ENCODE peak calls at places on chromosomes 5 and 9, in seven cellular contexts. E is neuronal stem cell, U is IMR-90, F is mesendoderm, H is H9, L is trophoblast cell, O is mesenchymal stem cell. C is an unnamed sample.

GRCh38 chr5:149320791-149321330 is 24.4 kb upstream of the GRPEL2 start:
- DNase-seq in E (peak; percentile 18), U (peak; percentile 94), F (peak; percentile 87), H (peak; percentile 55), L (peak; percentile 49), O (peak; percentile 95), C (no peak)

GRCh38 chr5:148998174-148998797 is 64.6 kb downstream of the SH3TC2 start:
- DNase-seq in E (peak; percentile 20), U (peak; percentile 75), F (peak; percentile 79), H (no peak), L (peak; percentile 91), O (peak; percentile 74), C (no peak)

GRCh38 chr9:27625751-27626628 is 52.7 kb upstream of the C9orf72 start:
- DNase-seq in E (no peak), U (no peak), F (no peak), H (no peak), L (no peak), O (no peak), C (no peak)

GRCh38 chr9:92035687-92036410 is 79.4 kb downstream of the SPTLC1 start:
- DNase-seq in E (no peak), U (peak; percentile 94), F (no peak), H (no peak), L (no peak), O (peak; percentile 94), C (no peak)

GRCh38 chr9:123816817-123817472 is 113.0 kb downstream of the DENND1A start:
- DNase-seq in E (no peak), U (no peak), F (peak; percentile 28), H (no peak), L (no peak), O (no peak), C (no peak)

GRCh38 chr5:154227090-154227489 is 36.6 kb downstream of the GALNT10 start:
- DNase-seq in E (no peak), U (no peak), F (no peak), H (no peak), L (no peak), O (no peak), C (no peak)

GRCh38 chr9:94772654-94773303 is 46.3 kb downstream of the AOPEP start:
- DNase-seq in E (no peak), U (peak; percentile 86), F (no peak), H (no peak), L (no peak), O (peak; percentile 64), C (no peak)

GRCh38 chr5:102537011-102537410 is 38.2 kb upstream of the SLCO6A1 start:
- DNase-seq in E (no peak), U (no peak), F (peak; percentile 25), H (no peak), L (no peak), O (no peak), C (no peak)

GRCh38 chr5:135251099-135251498 is 147.9 kb downstream of the MACROH2A1 start:
- DNase-seq in E (peak; percentile 30), U (no peak), F (no peak), H (peak; percentile 10), L (no peak), O (no peak), C (peak; percentile 16)

GRCh38 chr5:42689391-42689790 is 67.2 kb upstream of the CCDC152 start:
- DNase-seq in E (no peak), U (no peak), F (no peak), H (no peak), L (peak; percentile 91), O (no peak), C (no peak)

GRCh38 chr5:173001229-173001841 is 17.8 kb downstream of the ATP6V0E1 start:
- DNase-seq in E (no peak), U (no peak), F (no peak), H (no peak), L (no peak), O (no peak), C (no peak)

DNA sequence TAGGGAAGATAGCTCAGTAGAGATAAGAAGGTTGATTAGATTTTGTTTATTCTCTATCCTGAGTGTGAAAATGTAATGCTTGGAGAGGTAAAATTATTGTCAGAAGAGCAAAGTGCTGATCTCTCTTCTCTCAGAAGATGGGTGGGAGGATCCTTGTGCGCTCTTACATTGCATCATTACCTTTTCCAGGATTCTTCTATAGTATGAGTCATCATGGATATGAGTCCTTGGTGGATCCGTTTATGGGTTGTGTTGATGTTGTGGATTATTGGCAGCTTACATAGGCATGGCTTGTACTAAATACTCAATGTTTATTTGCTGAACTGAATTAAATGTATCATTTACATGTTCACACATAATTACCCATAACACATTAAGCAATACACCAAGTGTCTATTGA is 88.2 kb downstream of the ANXA1 start:
- DNase-seq in E (no peak), U (no peak), F (no peak), H (no peak), L (no peak), O (peak; percentile 70), C (no peak)
- H3K18ac ChIP-seq in E (no peak overlapping the region), U (no peak overlapping the region), F (no peak overlapping the region), H (no peak overlapping the region), L (no peak overlapping the region), O (no peak overlapping the region), C (no peak overlapping the region)

GRCh38 chr9:87020169-87020935 is 73.0 kb upstream of the GAS1 start:
- DNase-seq in E (no peak), U (no peak), F (no peak), H (no peak), L (no peak), O (no peak), C (no peak)
- H3K18ac ChIP-seq in E (no peak overlapping the region), U (no peak overlapping the region), F (no peak overlapping the region), H (no peak overlapping the region), L (no peak overlapping the region), O (no peak overlapping the region), C (no peak overlapping the region)

GRCh38 chr9:133204335-133204992 is 4.6 kb downstream of the OBP2B start:
- DNase-seq in E (no peak), U (no peak), F (no peak), H (peak; percentile 20), L (no peak), O (no peak), C (no peak)

GRCh38 chr9:133204993-133205336 is 4.1 kb downstream of the OBP2B start:
- DNase-seq in E (no peak), U (no peak), F (no peak), H (no peak), L (no peak), O (no peak), C (no peak)

GRCh38 chr9:133205996-133206931 is 2.8 kb downstream of the OBP2B start:
- DNase-seq in E (no peak), U (no peak), F (no peak), H (peak; percentile 25), L (no peak), O (no peak), C (no peak)

GRCh38 chr9:133207540-133208170 is 1.4 kb downstream of the OBP2B start:
- DNase-seq in E (no peak), U (no peak), F (no peak), H (no peak), L (no peak), O (no peak), C (no peak)

GRCh38 chr9:133207021-133207531 is 2.0 kb downstream of the OBP2B start:
- DNase-seq in E (no peak), U (no peak), F (no peak), H (peak; percentile 21), L (no peak), O (no peak), C (no peak)
- H3K18ac ChIP-seq in E (peak overlapping the region; percentile 27), U (no peak overlapping the region), F (no peak overlapping the region), H (no peak overlapping the region), L (no peak overlapping the region), O (no peak overlapping the region), C (no peak overlapping the region)

DNA sequence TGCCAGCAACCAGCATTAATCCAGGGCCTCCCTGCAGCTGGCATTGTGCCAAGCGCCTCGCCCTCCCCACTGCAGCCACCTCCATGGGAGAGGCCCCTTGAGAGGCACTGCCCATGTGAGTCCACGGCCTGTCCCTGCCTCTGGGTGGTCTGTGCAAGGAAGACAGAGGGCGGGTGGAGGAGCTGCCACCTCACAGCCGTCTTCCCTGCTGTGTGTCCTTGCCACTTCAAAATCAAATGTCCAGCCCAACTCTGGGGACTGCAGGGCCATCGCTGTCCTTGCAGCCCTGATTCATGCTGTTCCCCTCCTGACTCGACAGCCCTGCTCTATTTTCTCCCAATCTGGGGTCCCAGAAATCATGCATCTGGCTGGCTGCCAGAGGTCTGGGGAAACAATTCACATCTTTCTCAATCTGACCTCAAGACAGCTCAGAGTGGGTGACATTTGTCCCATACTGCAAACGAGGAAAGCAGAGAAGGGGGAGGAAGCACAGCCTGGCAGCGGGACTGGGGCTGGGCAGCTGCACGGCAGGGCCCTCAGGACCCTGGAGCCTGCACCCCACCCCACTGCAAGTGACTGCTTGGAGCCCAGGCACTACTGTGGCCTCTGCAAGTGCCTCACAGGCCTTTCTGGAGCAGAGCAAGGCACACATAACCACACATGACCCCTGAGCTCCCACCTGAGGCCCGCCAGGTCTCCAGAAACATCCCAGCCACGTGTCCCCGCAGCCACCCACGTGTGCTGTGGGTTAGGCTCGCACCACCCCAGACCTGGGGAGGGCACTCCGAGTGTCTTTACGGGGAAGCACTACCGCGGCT is 15.8 kb downstream of the BRD3OS start:
- DNase-seq in E (no peak), U (no peak), F (no peak), H (no peak), L (no peak), O (no peak), C (no peak)
- H3K18ac ChIP-seq in E (peak overlapping the region; percentile 13), U (no peak overlapping the region), F (no peak overlapping the region), H (no peak overlapping the region), L (no peak overlapping the region), O (no peak overlapping the region), C (no peak overlapping the region)

DNA sequence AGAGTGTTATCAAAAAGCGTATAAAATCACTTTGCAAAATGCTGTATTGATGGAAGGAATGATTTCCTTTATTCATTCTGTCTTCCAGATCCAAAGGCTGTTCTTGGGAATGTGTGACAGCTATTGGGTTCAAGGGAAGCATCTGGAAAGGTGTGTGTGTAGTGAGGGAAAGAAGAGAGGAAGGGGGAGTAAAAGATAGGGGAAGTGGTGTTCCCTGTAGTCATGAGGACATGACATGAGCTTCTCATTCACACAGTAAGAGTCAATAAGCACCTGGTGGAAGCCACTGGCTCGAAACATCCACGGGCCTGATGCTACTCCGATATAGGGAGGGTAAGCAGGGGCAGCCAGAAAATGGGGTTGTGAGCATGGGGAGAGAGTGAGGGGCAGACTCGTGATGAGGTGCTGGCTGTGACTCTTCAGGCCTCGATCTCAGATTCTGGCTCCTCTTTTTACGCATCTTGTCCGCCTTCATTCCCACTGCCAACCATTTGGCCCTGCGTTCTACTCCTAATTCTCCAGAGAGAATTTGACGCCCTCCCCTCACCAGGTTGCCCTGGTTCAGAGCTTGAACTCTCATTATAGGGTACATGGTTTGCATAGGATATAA is 29.1 kb upstream of the HSPA9 start:
- DNase-seq in E (no peak), U (no peak), F (no peak), H (no peak), L (no peak), O (no peak), C (no peak)
- H3K18ac ChIP-seq in E (no peak overlapping the region), U (no peak overlapping the region), F (no peak overlapping the region), H (no peak overlapping the region), L (no peak overlapping the region), O (peak overlapping the region; percentile 69), C (no peak overlapping the region)

DNA sequence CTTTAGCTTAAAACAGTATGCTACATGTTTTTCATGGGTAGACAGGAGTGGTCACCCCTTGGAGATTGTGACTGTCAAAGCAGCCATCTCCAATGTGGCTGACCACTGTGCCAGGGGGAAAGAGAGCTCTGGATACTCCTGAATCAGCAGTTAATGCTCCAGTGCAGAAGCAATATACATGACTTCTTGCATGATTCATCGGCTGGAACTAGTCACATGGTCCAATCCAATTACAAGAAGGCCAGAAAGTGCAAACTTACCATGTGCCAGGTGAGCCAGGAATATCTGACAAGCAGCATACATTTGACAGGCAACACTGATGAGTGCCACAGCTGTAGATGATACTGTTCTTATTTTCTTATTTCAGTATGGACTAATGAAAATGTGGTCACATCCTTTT is 439.9 kb upstream of the MPDZ start:
- DNase-seq in E (no peak), U (peak; percentile 36), F (no peak), H (no peak), L (no peak), O (no peak), C (no peak)
- H3K18ac ChIP-seq in E (no peak overlapping the region), U (no peak overlapping the region), F (no peak overlapping the region), H (no peak overlapping the region), L (no peak overlapping the region), O (no peak overlapping the region), C (no peak overlapping the region)